ENCODE peak calls at places on chromosomes 4 and X, in four cellular contexts. X, M, I and D are unnamed samples.

GRCh38 chr4:165810726-165811125 is 62.3 kb upstream of the TLL1 start:
- DNase-seq in M (no peak), X (no peak), I (no peak), D (no peak)

GRCh38 chrX:120358687-120359086 is 3.2 kb upstream of the ATP1B4 start:
- DNase-seq in M (no peak), X (peak), I (no peak), D (no peak)

GRCh38 chr4:5033266-5033945 is 14.1 kb upstream of the CYTL1 start:
- DNase-seq in M (peak), X (no peak), I (no peak), D (no peak)

GRCh38 chrX:93422693-93423092 is 250.7 kb downstream of the NAP1L3 start:
- DNase-seq in I (no peak), M (no peak), X (no peak), D (no peak)

GRCh38 chr4:24794111-24794860 is 1.1 kb upstream of the SOD3 start:
- DNase-seq in X (peak), M (no peak), I (peak), D (no peak)

GRCh38 chrX:397575-397974 is 10.9 kb upstream of the PPP2R3B start:
- DNase-seq in X (no peak), I (no peak), M (no peak), D (no peak)

GRCh38 chr4:122700178-122700725 is 32.3 kb upstream of the BBS12 start:
- DNase-seq in X (no peak), M (peak), I (no peak), D (no peak)

GRCh38 chr4:24915121-24915922 is 2.5 kb upstream of the CCDC149 start:
- DNase-seq in I (no peak), M (peak), X (no peak), D (peak)

GRCh38 chr4:25702848-25703247 is 47.2 kb downstream of the SLC34A2 start:
- DNase-seq in M (peak), X (no peak), I (no peak), D (no peak)

GRCh38 chr4:53586121-53586816 is 5.0 kb downstream of the LNX1 start:
- DNase-seq in M (no peak), X (peak), I (no peak), D (no peak)

GRCh38 chr4:5746829-5747745 is 36.1 kb downstream of the EVC start:
- DNase-seq in X (no peak), M (no peak), I (no peak), D (no peak)

GRCh38 chr4:16809064-16809463 is 89.4 kb downstream of the LDB2 start:
- DNase-seq in I (no peak), X (no peak), M (no peak), D (no peak)

GRCh38 chr4:114287079-114287696 is 307.7 kb upstream of the ARSJ start:
- DNase-seq in M (peak), X (no peak), I (no peak), D (no peak)

GRCh38 chrX:113059714-113060113 is 219.1 kb upstream of the AMOT start:
- DNase-seq in I (no peak), M (no peak), X (no peak), D (no peak)